ENCODE peak calls at places on chromosomes 16 and 17, in six cellular contexts. Q is GM20000, L is cardiac fibroblast, I is neural crest cell, F is H9, U is left ventricle myocardium inferior. S is an unnamed sample.

GRCh38 chr17:82287849-82288601 is 14.5 kb upstream of the CSNK1D start:
- DNase-seq in Q (no peak), U (peak; percentile 83), F (no peak), L (peak; percentile 99), I (no peak), S (no peak)

GRCh38 chr17:50945779-50946222 is 79.6 kb upstream of the TOB1 start:
- DNase-seq in I (no peak), Q (no peak), U (no peak), L (no peak), F (peak; percentile 30), S (no peak)

GRCh38 chr17:44235583-44235936 is 16.1 kb upstream of the UBTF start:
- DNase-seq in F (no peak), L (peak; percentile 70), I (no peak), Q (no peak), U (no peak), S (no peak)

GRCh38 chr16:47905771-47906170 is 250.0 kb downstream of the ABCC12 start:
- DNase-seq in F (no peak), L (peak; percentile 37), Q (no peak), U (no peak), I (no peak), S (no peak)

GRCh38 chr16:80294172-80294571 is 246.6 kb upstream of the DYNLRB2 start:
- DNase-seq in L (no peak), F (no peak), I (no peak), U (no peak), Q (no peak), S (no peak)

GRCh38 chr16:13994239-13995106 is 74.5 kb downstream of the ERCC4 start:
- DNase-seq in F (no peak), U (no peak), L (no peak), I (no peak), Q (no peak), S (no peak)

GRCh38 chr16:72124761-72125634 is 31.4 kb downstream of the DHX38 start:
- DNase-seq in Q (peak; percentile 76), U (peak; percentile 66), F (peak; percentile 89), L (peak; percentile 87), I (peak; percentile 81), S (peak; percentile 81)

GRCh38 chr16:88932929-88933328 is 44.1 kb downstream of the CBFA2T3 start:
- DNase-seq in F (no peak), Q (no peak), L (no peak), I (no peak), U (no peak), S (no peak)

GRCh38 chr17:40243756-40244155 is 24.7 kb downstream of the WIPF2 start:
- DNase-seq in Q (no peak), F (no peak), L (no peak), U (no peak), I (no peak), S (no peak)
- TF ChIP-seq CTCF in Q (no peak), F (no peak), L (no peak), U (no peak), I (no peak), S (no peak)

GRCh38 chr17:11980813-11981212 is 16.5 kb downstream of the ZNF18 start:
- DNase-seq in L (peak; percentile 37), I (no peak), Q (no peak), U (no peak), F (no peak), S (no peak)
- TF ChIP-seq CTCF in L (peak; percentile 38), I (peak; percentile 49), Q (no peak), U (peak; percentile 21), F (peak; percentile 57), S (no peak)

GRCh38 chr17:76472258-76472645 is 4.8 kb downstream of the AANAT start:
- DNase-seq in U (no peak), Q (no peak), L (no peak), F (no peak), I (no peak), S (no peak)

GRCh38 chr17:76472726-76473125 is 5.3 kb downstream of the AANAT start:
- DNase-seq in F (no peak), Q (no peak), L (no peak), I (no peak), U (no peak), S (no peak)

GRCh38 chr17:76474894-76475293 is 7.5 kb downstream of the AANAT start:
- DNase-seq in U (no peak), F (no peak), Q (no peak), L (no peak), I (no peak), S (no peak)

GRCh38 chr17:76474238-76474637 is 6.8 kb downstream of the AANAT start:
- DNase-seq in F (no peak), I (no peak), Q (no peak), L (no peak), U (no peak), S (no peak)

GRCh38 chr17:76473541-76473985 is 6.2 kb downstream of the AANAT start:
- DNase-seq in L (no peak), U (no peak), Q (peak; percentile 37), I (peak; percentile 36), F (peak; percentile 89), S (no peak)
- TF ChIP-seq CTCF in L (peak; percentile 36), U (peak; percentile 22), Q (peak; percentile 41), I (peak; percentile 47), F (peak; percentile 69), S (peak; percentile 24)

GRCh38 chr17:11272191-11272590 is 31.2 kb downstream of the SHISA6 start:
- DNase-seq in F (no peak), L (no peak), I (no peak), U (no peak), Q (no peak), S (no peak)
- TF ChIP-seq CTCF in F (no peak), L (no peak), I (no peak), U (no peak), Q (no peak), S (no peak)

DNA sequence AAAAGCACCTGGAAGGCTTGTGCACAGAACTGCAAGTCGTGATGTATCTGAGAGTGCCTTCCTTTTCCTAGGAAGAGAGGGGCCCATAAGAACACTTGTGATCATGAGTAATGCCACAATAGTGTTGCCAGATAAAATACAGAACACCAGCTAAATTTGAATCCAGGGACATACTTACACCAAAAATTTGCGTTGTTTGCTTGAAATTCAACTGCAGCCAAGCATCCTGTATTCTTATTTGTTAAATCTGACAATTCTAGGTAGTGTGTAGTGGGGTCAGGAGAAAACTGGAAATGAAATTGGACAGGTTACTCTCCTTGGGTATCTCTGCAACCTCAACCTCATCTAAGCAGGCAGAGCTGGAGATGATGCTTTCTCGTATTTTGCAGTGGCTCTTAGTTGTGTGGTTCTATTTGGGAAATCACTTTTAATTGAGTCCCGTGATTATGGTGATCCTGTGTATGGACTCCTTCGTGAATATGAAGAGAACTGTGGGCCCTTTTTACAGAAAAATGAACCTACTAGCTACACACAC is 12.0 kb downstream of the SLC35B1 start:
- DNase-seq in U (no peak), L (no peak), F (no peak), I (no peak), Q (no peak), S (no peak)
- TF ChIP-seq CTCF in U (peak; percentile 5), L (no peak), F (no peak), I (no peak), Q (no peak), S (no peak)

GRCh38 chr17:30717290-30718098 is 107.0 kb downstream of the CRLF3 start:
- DNase-seq in Q (no peak), U (peak; percentile 6), F (peak; percentile 12), L (no peak), I (no peak), S (no peak)

GRCh38 chr17:30720013-30720471 is 104.5 kb downstream of the CRLF3 start:
- DNase-seq in F (peak; percentile 23), I (no peak), U (peak; percentile 10), L (no peak), Q (no peak), S (no peak)

GRCh38 chr17:30716461-30717289 is 107.8 kb downstream of the CRLF3 start:
- DNase-seq in I (no peak), F (peak; percentile 56), U (peak; percentile 11), Q (no peak), L (peak; percentile 12), S (peak; percentile 11)
- TF ChIP-seq CTCF in I (no peak), F (peak; percentile 50), U (no peak), Q (peak; percentile 8), L (peak; percentile 22), S (peak; percentile 40)